ENCODE peak calls at places on chromosomes 13 and 19, in eight cellular contexts. One of them, this sample, is unnamed.

GRCh38 chr19:57248646-57249045 is 8.2 kb downstream of the ZNF805 start:
- DNase-seq in cardiac fibroblast: no peak
- DNase-seq in endodermal cell: peak
- DNase-seq in WTC11: no peak
- DNase-seq in RWPE1: no peak
- DNase-seq in type B pancreatic cell: no peak
- DNase-seq in CD8-positive, alpha-beta T cell: no peak
- DNase-seq in CD4-positive, alpha-beta T cell: no peak
- DNase-seq in this sample: no peak

GRCh38 chr19:45498411-45499195 is at the start of gene PPM1N:
- DNase-seq in endodermal cell: peak
- DNase-seq in cardiac fibroblast: peak
- DNase-seq in CD4-positive, alpha-beta T cell: peak
- DNase-seq in WTC11: peak
- DNase-seq in RWPE1: no peak
- DNase-seq in type B pancreatic cell: no peak
- DNase-seq in CD8-positive, alpha-beta T cell: peak
- DNase-seq in this sample: peak

GRCh38 chr13:38223093-38223492 is 126.6 kb upstream of the UFM1 start:
- DNase-seq in CD8-positive, alpha-beta T cell: no peak
- DNase-seq in RWPE1: no peak
- DNase-seq in cardiac fibroblast: peak
- DNase-seq in type B pancreatic cell: no peak
- DNase-seq in endodermal cell: peak
- DNase-seq in WTC11: peak
- DNase-seq in CD4-positive, alpha-beta T cell: no peak
- DNase-seq in this sample: peak

GRCh38 chr13:34935841-34936240 is 6.2 kb upstream of the NBEA start:
- DNase-seq in RWPE1: no peak
- DNase-seq in endodermal cell: no peak
- DNase-seq in cardiac fibroblast: no peak
- DNase-seq in CD4-positive, alpha-beta T cell: no peak
- DNase-seq in type B pancreatic cell: no peak
- DNase-seq in WTC11: no peak
- DNase-seq in CD8-positive, alpha-beta T cell: no peak
- DNase-seq in this sample: no peak

GRCh38 chr19:18488838-18489626 is 32.8 kb downstream of the ELL start:
- DNase-seq in CD8-positive, alpha-beta T cell: no peak
- DNase-seq in WTC11: peak
- DNase-seq in RWPE1: no peak
- DNase-seq in endodermal cell: peak
- DNase-seq in CD4-positive, alpha-beta T cell: no peak
- DNase-seq in cardiac fibroblast: no peak
- DNase-seq in type B pancreatic cell: no peak
- DNase-seq in this sample: peak

GRCh38 chr13:90103099-90103784 is 1244.2 kb upstream of the MIR17HG start:
- DNase-seq in type B pancreatic cell: no peak
- DNase-seq in CD4-positive, alpha-beta T cell: no peak
- DNase-seq in endodermal cell: no peak
- DNase-seq in RWPE1: no peak
- DNase-seq in cardiac fibroblast: no peak
- DNase-seq in WTC11: no peak
- DNase-seq in CD8-positive, alpha-beta T cell: no peak
- DNase-seq in this sample: no peak

GRCh38 chr13:114118763-114119123 is 13.7 kb downstream of the RASA3 start:
- DNase-seq in type B pancreatic cell: no peak
- DNase-seq in WTC11: no peak
- DNase-seq in CD8-positive, alpha-beta T cell: peak
- DNase-seq in cardiac fibroblast: peak
- DNase-seq in endodermal cell: no peak
- DNase-seq in RWPE1: no peak
- DNase-seq in CD4-positive, alpha-beta T cell: no peak
- DNase-seq in this sample: no peak

GRCh38 chr13:32415019-32415418 is 12.9 kb downstream of the N4BP2L1 start:
- DNase-seq in type B pancreatic cell: no peak
- DNase-seq in endodermal cell: peak
- DNase-seq in WTC11: peak
- DNase-seq in cardiac fibroblast: peak
- DNase-seq in CD8-positive, alpha-beta T cell: peak
- DNase-seq in CD4-positive, alpha-beta T cell: no peak
- DNase-seq in RWPE1: no peak
- DNase-seq in this sample: no peak

GRCh38 chr13:104641309-104641708 is 1575.1 kb upstream of the SLC10A2 start:
- DNase-seq in endodermal cell: no peak
- DNase-seq in CD8-positive, alpha-beta T cell: no peak
- DNase-seq in CD4-positive, alpha-beta T cell: no peak
- DNase-seq in type B pancreatic cell: no peak
- DNase-seq in cardiac fibroblast: peak
- DNase-seq in WTC11: no peak
- DNase-seq in RWPE1: no peak
- DNase-seq in this sample: no peak

GRCh38 chr13:110723598-110723997 is 10.1 kb downstream of the ING1 start:
- DNase-seq in CD4-positive, alpha-beta T cell: no peak
- DNase-seq in endodermal cell: no peak
- DNase-seq in type B pancreatic cell: no peak
- DNase-seq in cardiac fibroblast: no peak
- DNase-seq in CD8-positive, alpha-beta T cell: no peak
- DNase-seq in RWPE1: no peak
- DNase-seq in WTC11: no peak
- DNase-seq in this sample: no peak

GRCh38 chr19:53254451-53255341 is at the start of gene ZNF677:
- DNase-seq in RWPE1: peak
- DNase-seq in type B pancreatic cell: peak
- DNase-seq in CD4-positive, alpha-beta T cell: peak
- DNase-seq in CD8-positive, alpha-beta T cell: peak
- DNase-seq in endodermal cell: peak
- DNase-seq in WTC11: peak
- DNase-seq in cardiac fibroblast: peak
- DNase-seq in this sample: peak

GRCh38 chr19:39202998-39203355 is 1.1 kb downstream of the SYCN start:
- DNase-seq in type B pancreatic cell: no peak
- DNase-seq in WTC11: no peak
- DNase-seq in endodermal cell: no peak
- DNase-seq in cardiac fibroblast: no peak
- DNase-seq in RWPE1: no peak
- DNase-seq in CD4-positive, alpha-beta T cell: no peak
- DNase-seq in CD8-positive, alpha-beta T cell: no peak
- DNase-seq in this sample: no peak

GRCh38 chr19:5091576-5092215 is 122.8 kb downstream of the KDM4B start:
- DNase-seq in endodermal cell: no peak
- DNase-seq in type B pancreatic cell: no peak
- DNase-seq in WTC11: no peak
- DNase-seq in CD4-positive, alpha-beta T cell: no peak
- DNase-seq in CD8-positive, alpha-beta T cell: no peak
- DNase-seq in cardiac fibroblast: no peak
- DNase-seq in RWPE1: no peak
- DNase-seq in this sample: peak

GRCh38 chr13:68987585-68987984 is 1120.0 kb upstream of the ATXN8OS start:
- DNase-seq in CD4-positive, alpha-beta T cell: no peak
- DNase-seq in RWPE1: no peak
- DNase-seq in type B pancreatic cell: no peak
- DNase-seq in cardiac fibroblast: no peak
- DNase-seq in WTC11: no peak
- DNase-seq in endodermal cell: no peak
- DNase-seq in CD8-positive, alpha-beta T cell: no peak
- DNase-seq in this sample: no peak

GRCh38 chr13:68995972-68996670 is 1111.5 kb upstream of the ATXN8OS start:
- DNase-seq in WTC11: no peak
- DNase-seq in CD8-positive, alpha-beta T cell: no peak
- DNase-seq in endodermal cell: no peak
- DNase-seq in CD4-positive, alpha-beta T cell: no peak
- DNase-seq in RWPE1: no peak
- DNase-seq in cardiac fibroblast: no peak
- DNase-seq in type B pancreatic cell: no peak
- DNase-seq in this sample: no peak

GRCh38 chr13:68988176-68988575 is 1119.5 kb upstream of the ATXN8OS start:
- DNase-seq in WTC11: no peak
- DNase-seq in type B pancreatic cell: no peak
- DNase-seq in CD4-positive, alpha-beta T cell: no peak
- DNase-seq in cardiac fibroblast: no peak
- DNase-seq in CD8-positive, alpha-beta T cell: no peak
- DNase-seq in endodermal cell: no peak
- DNase-seq in RWPE1: no peak
- DNase-seq in this sample: no peak

GRCh38 chr13:68996671-68997030 is 1111.0 kb upstream of the ATXN8OS start:
- DNase-seq in CD8-positive, alpha-beta T cell: no peak
- DNase-seq in type B pancreatic cell: no peak
- DNase-seq in cardiac fibroblast: no peak
- DNase-seq in endodermal cell: no peak
- DNase-seq in RWPE1: no peak
- DNase-seq in CD4-positive, alpha-beta T cell: no peak
- DNase-seq in WTC11: no peak
- DNase-seq in this sample: no peak

DNA sequence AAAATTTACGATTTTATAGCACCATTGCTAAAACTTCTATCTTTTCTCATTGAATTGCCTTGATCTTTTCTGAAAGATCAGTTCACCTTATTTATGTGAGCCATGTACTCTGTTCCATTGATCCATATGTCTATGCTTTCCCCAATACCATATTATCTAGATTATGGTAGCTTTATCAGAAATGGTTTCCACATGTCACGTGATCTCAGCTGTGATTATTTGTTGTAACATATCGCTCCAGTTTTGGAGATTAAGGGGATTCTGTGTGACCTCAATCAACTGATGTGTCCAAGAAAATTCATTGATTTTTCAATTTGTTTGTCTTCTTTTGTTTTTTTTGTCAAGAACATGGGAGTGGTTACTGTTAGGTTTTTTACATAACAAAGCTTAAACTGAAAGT is 1114.5 kb upstream of the ATXN8OS start:
- DNase-seq in RWPE1: no peak
- DNase-seq in CD4-positive, alpha-beta T cell: no peak
- DNase-seq in cardiac fibroblast: no peak
- DNase-seq in WTC11: no peak
- DNase-seq in CD8-positive, alpha-beta T cell: no peak
- DNase-seq in type B pancreatic cell: no peak
- DNase-seq in endodermal cell: no peak
- DNase-seq in this sample: no peak
- TF ChIP-seq CTCF in RWPE1: no peak
- TF ChIP-seq CTCF in CD4-positive, alpha-beta T cell: no peak
- TF ChIP-seq CTCF in cardiac fibroblast: no peak
- TF ChIP-seq CTCF in WTC11: no peak
- TF ChIP-seq CTCF in CD8-positive, alpha-beta T cell: no peak
- TF ChIP-seq CTCF in type B pancreatic cell: no peak
- TF ChIP-seq CTCF in endodermal cell: no peak
- TF ChIP-seq CTCF in this sample: no peak

DNA sequence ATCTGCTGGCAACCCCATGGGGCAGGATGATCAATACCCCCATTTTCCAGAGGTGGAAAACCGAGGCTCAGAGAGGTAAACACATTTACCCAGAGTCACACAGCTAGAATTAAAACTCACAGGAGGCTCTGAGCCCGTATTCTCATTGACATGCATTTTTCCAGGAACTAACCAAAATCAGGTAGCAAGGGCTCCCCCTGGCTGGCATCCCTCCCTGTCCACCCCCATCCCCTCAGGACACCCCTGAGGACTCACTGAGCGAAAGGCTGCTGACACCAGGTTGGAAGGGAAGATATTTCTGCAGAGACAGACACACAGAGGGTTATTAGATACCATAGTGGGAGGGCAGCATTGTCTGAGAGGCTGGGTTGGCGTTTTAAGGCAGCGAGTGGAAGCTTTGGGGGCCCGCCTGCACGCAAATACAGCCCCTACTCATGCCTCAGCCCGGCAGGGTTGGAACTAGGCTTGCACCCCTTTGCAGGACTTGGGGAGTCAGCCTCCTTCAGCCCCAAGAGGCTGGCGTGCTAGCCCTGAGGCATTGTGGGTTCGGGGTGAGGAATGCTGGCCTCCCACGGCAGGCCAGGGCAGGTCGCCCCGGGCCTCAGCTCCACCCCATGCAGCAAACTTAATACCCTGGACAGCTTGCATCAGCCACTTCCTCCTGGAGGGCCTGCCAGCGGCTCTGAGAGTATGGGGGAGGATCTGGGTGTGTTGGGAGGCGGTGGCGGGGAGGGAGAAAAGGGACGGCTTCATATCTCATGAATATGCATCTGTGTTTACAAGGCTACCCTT is 3.9 kb downstream of the SLC1A5 start:
- DNase-seq in cardiac fibroblast: peak
- DNase-seq in RWPE1: peak
- DNase-seq in CD8-positive, alpha-beta T cell: no peak
- DNase-seq in WTC11: peak
- DNase-seq in endodermal cell: peak
- DNase-seq in type B pancreatic cell: peak
- DNase-seq in CD4-positive, alpha-beta T cell: no peak
- DNase-seq in this sample: peak
- TF ChIP-seq CTCF in cardiac fibroblast: peak
- TF ChIP-seq CTCF in RWPE1: no peak
- TF ChIP-seq CTCF in CD8-positive, alpha-beta T cell: peak
- TF ChIP-seq CTCF in WTC11: no peak
- TF ChIP-seq CTCF in endodermal cell: peak
- TF ChIP-seq CTCF in type B pancreatic cell: peak
- TF ChIP-seq CTCF in CD4-positive, alpha-beta T cell: peak
- TF ChIP-seq CTCF in this sample: peak

GRCh38 chr19:2049741-2050348 is 1.2 kb downstream of the MKNK2 start:
- DNase-seq in type B pancreatic cell: no peak
- DNase-seq in cardiac fibroblast: peak
- DNase-seq in WTC11: no peak
- DNase-seq in endodermal cell: no peak
- DNase-seq in RWPE1: peak
- DNase-seq in CD8-positive, alpha-beta T cell: peak
- DNase-seq in CD4-positive, alpha-beta T cell: peak
- DNase-seq in this sample: peak

GRCh38 chr19:2048959-2049740 is 1.9 kb downstream of the MKNK2 start:
- DNase-seq in type B pancreatic cell: no peak
- DNase-seq in endodermal cell: no peak
- DNase-seq in CD8-positive, alpha-beta T cell: no peak
- DNase-seq in cardiac fibroblast: peak
- DNase-seq in CD4-positive, alpha-beta T cell: no peak
- DNase-seq in WTC11: no peak
- DNase-seq in RWPE1: no peak
- DNase-seq in this sample: no peak

GRCh38 chr19:2051771-2052704 is 994 bp upstream of the MKNK2 start:
- DNase-seq in CD4-positive, alpha-beta T cell: no peak
- DNase-seq in WTC11: no peak
- DNase-seq in CD8-positive, alpha-beta T cell: peak
- DNase-seq in cardiac fibroblast: no peak
- DNase-seq in type B pancreatic cell: no peak
- DNase-seq in RWPE1: no peak
- DNase-seq in endodermal cell: no peak
- DNase-seq in this sample: no peak

GRCh38 chr19:2050349-2050990 is 574 bp downstream of the MKNK2 start:
- DNase-seq in RWPE1: no peak
- DNase-seq in endodermal cell: no peak
- DNase-seq in WTC11: no peak
- DNase-seq in type B pancreatic cell: no peak
- DNase-seq in CD8-positive, alpha-beta T cell: no peak
- DNase-seq in CD4-positive, alpha-beta T cell: no peak
- DNase-seq in cardiac fibroblast: no peak
- DNase-seq in this sample: peak

GRCh38 chr19:2050991-2051770 is at the start of gene MKNK2:
- DNase-seq in RWPE1: peak
- DNase-seq in CD4-positive, alpha-beta T cell: peak
- DNase-seq in cardiac fibroblast: peak
- DNase-seq in type B pancreatic cell: peak
- DNase-seq in WTC11: peak
- DNase-seq in endodermal cell: peak
- DNase-seq in CD8-positive, alpha-beta T cell: peak
- DNase-seq in this sample: peak
- TF ChIP-seq CTCF in RWPE1: peak
- TF ChIP-seq CTCF in CD4-positive, alpha-beta T cell: peak
- TF ChIP-seq CTCF in cardiac fibroblast: peak
- TF ChIP-seq CTCF in type B pancreatic cell: peak
- TF ChIP-seq CTCF in WTC11: peak
- TF ChIP-seq CTCF in endodermal cell: peak
- TF ChIP-seq CTCF in CD8-positive, alpha-beta T cell: peak
- TF ChIP-seq CTCF in this sample: no peak

GRCh38 chr13:41059896-41060722 is 1.2 kb upstream of the WBP4 start:
- DNase-seq in cardiac fibroblast: peak
- DNase-seq in CD4-positive, alpha-beta T cell: peak
- DNase-seq in CD8-positive, alpha-beta T cell: peak
- DNase-seq in WTC11: peak
- DNase-seq in endodermal cell: peak
- DNase-seq in type B pancreatic cell: peak
- DNase-seq in RWPE1: peak
- DNase-seq in this sample: peak
- TF ChIP-seq CTCF in cardiac fibroblast: peak
- TF ChIP-seq CTCF in CD4-positive, alpha-beta T cell: no peak
- TF ChIP-seq CTCF in CD8-positive, alpha-beta T cell: no peak
- TF ChIP-seq CTCF in WTC11: no peak
- TF ChIP-seq CTCF in endodermal cell: peak
- TF ChIP-seq CTCF in type B pancreatic cell: peak
- TF ChIP-seq CTCF in RWPE1: peak
- TF ChIP-seq CTCF in this sample: no peak

This sample was measured in nephron progenitor cell.